ENCODE peak calls at places on chromosomes 7 and 10, in nine cellular contexts. J is IMR-90, R is ovary, T is PC-3, H is foreskin fibroblast, Y is AG04449, W is testis, O is H1, M is lower leg skin. Q is an unnamed sample.

GRCh38 chr10:58608356-58608755 is 95.7 kb downstream of the BICC1 start:
- DNase-seq in J (peak), R (no peak), T (no peak), H (peak), Y (no peak), W (no peak), O (no peak), M (no peak), Q (no peak)

GRCh38 chr10:95818663-95819062 is 62.7 kb downstream of the ENTPD1 start:
- DNase-seq in J (peak), R (no peak), T (peak), H (peak), Y (peak), W (no peak), O (no peak), M (no peak), Q (peak)

GRCh38 chr10:21675157-21675796 is 141.2 kb downstream of the MLLT10 start:
- DNase-seq in J (peak), R (no peak), T (peak), H (peak), Y (no peak), W (no peak), O (no peak), M (no peak), Q (peak)

GRCh38 chr10:80685355-80685754 is 147.7 kb downstream of the SH2D4B start:
- DNase-seq in J (no peak), R (no peak), T (no peak), H (no peak), Y (no peak), W (no peak), O (no peak), M (no peak), Q (no peak)

GRCh38 chr10:4704034-4704545 is 121.9 kb upstream of the AKR1E2 start:
- DNase-seq in J (peak), R (no peak), T (peak), H (peak), Y (peak), W (no peak), O (no peak), M (peak), Q (peak)

GRCh38 chr10:25441270-25441669 is 266.5 kb downstream of the GPR158 start:
- DNase-seq in J (no peak), R (no peak), T (no peak), H (no peak), Y (no peak), W (no peak), O (no peak), M (no peak), Q (no peak)

GRCh38 chr7:112205348-112206237 is 606 bp downstream of the DOCK4 start:
- DNase-seq in J (peak), R (peak), T (peak), H (peak), Y (no peak), W (peak), O (no peak), M (peak), Q (peak)

GRCh38 chr7:99614495-99614894 is 2.3 kb upstream of the ZSCAN25 start:
- DNase-seq in J (no peak), R (no peak), T (no peak), H (no peak), Y (no peak), W (no peak), O (no peak), M (no peak), Q (no peak)

GRCh38 chr7:5678295-5679046 is 103.0 kb downstream of the RNF216 start:
- DNase-seq in J (no peak), R (peak), T (no peak), H (no peak), Y (no peak), W (no peak), O (no peak), M (no peak), Q (no peak)

GRCh38 chr10:18650618-18651017 is 769 bp downstream of the NSUN6 start:
- DNase-seq in J (no peak), R (no peak), T (no peak), H (no peak), Y (no peak), W (no peak), O (no peak), M (no peak), Q (peak)
- H3K4me3 ChIP-seq in J (peak), R (peak), T (peak), H (peak), Y (peak), W (peak), O (peak), M (peak), Q (peak)

GRCh38 chr7:7321681-7322080 is 139.3 kb downstream of the C1GALT1 start:
- DNase-seq in J (no peak), R (no peak), T (peak), H (no peak), Y (no peak), W (no peak), O (no peak), M (no peak), Q (peak)

GRCh38 chr7:7327423-7327822 is 145.1 kb downstream of the C1GALT1 start:
- DNase-seq in J (no peak), R (no peak), T (no peak), H (no peak), Y (no peak), W (no peak), O (no peak), M (no peak), Q (peak)

GRCh38 chr7:7324698-7325097 is 142.4 kb downstream of the C1GALT1 start:
- DNase-seq in J (no peak), R (no peak), T (no peak), H (no peak), Y (no peak), W (no peak), O (no peak), M (no peak), Q (peak)

GRCh38 chr7:7323352-7323751 is 141.0 kb downstream of the C1GALT1 start:
- DNase-seq in J (no peak), R (no peak), T (peak), H (no peak), Y (no peak), W (no peak), O (no peak), M (no peak), Q (no peak)

GRCh38 chr7:7323921-7324320 is 141.6 kb downstream of the C1GALT1 start:
- DNase-seq in J (no peak), R (no peak), T (no peak), H (no peak), Y (no peak), W (no peak), O (no peak), M (no peak), Q (no peak)
- H3K4me3 ChIP-seq in J (no peak), R (no peak), T (no peak), H (no peak), Y (no peak), W (no peak), O (no peak), M (no peak), Q (no peak)

DNA sequence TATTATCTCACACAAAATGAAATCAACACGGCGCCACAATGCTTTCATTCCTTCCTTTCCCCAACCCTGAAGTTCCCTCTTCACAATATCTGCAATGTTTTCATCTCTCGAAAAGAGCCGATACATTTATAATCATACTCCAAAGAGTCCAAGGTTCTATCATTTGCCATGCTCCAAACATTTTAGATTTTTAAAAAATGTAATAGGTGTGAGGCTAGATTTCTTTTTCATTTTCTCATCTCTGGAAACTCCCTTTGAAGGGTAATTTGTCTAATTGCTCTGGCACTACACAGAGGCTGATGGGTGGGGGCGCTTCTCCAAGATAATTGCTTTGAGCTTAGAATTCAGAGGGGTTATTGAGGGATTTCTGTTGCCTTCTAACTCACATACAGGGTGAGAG is 4.9 kb downstream of the DLX5 start:
- DNase-seq in J (no peak), R (no peak), T (no peak), H (no peak), Y (no peak), W (no peak), O (no peak), M (no peak), Q (no peak)
- H3K4me3 ChIP-seq in J (no peak), R (no peak), T (no peak), H (no peak), Y (no peak), W (no peak), O (no peak), M (no peak), Q (no peak)

DNA sequence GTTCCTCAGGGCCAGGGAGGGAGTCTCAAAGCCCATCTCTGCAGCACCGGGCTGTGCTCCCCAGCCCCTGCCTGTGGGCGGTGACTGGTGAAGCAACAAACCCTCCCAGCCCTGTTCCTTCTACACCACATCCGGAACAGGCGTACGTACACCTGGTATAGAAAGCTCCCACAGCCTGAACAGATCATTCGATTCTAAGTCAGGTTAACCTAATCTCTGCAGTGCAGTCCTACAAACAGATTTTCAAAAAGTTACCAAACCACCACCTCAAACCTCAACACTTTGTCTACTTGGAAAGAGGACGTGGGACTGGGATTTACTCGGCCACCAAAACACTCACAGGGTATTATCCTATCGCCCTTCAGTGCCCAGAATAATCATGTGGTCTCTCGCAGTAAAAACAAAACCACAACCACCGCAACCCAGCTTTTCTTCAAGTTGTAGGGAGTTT is 238.4 kb downstream of the DIP2C start:
- DNase-seq in J (no peak), R (no peak), T (no peak), H (no peak), Y (no peak), W (no peak), O (no peak), M (no peak), Q (no peak)
- H3K4me3 ChIP-seq in J (no peak), R (no peak), T (no peak), H (no peak), Y (no peak), W (no peak), O (no peak), M (no peak), Q (no peak)

GRCh38 chr7:30115709-30116297 is 19.0 kb upstream of the MTURN start:
- DNase-seq in J (no peak), R (no peak), T (no peak), H (no peak), Y (no peak), W (no peak), O (no peak), M (no peak), Q (no peak)

GRCh38 chr7:30119890-30120577 is 14.8 kb upstream of the MTURN start:
- DNase-seq in J (no peak), R (no peak), T (no peak), H (no peak), Y (no peak), W (no peak), O (no peak), M (no peak), Q (no peak)

GRCh38 chr7:30114536-30115258 is 20.1 kb upstream of the MTURN start:
- DNase-seq in J (no peak), R (no peak), T (no peak), H (no peak), Y (no peak), W (no peak), O (no peak), M (no peak), Q (no peak)

GRCh38 chr7:30116771-30117170 is 18.0 kb upstream of the MTURN start:
- DNase-seq in J (no peak), R (no peak), T (no peak), H (peak), Y (no peak), W (no peak), O (no peak), M (no peak), Q (no peak)

GRCh38 chr7:30117886-30118285 is 16.9 kb upstream of the MTURN start:
- DNase-seq in J (no peak), R (no peak), T (no peak), H (no peak), Y (no peak), W (no peak), O (no peak), M (no peak), Q (no peak)
- H3K4me3 ChIP-seq in J (no peak), R (no peak), T (no peak), H (no peak), Y (no peak), W (no peak), O (no peak), M (no peak), Q (no peak)

GRCh38 chr10:12214093-12214492 is 18.1 kb downstream of the CDC123 start:
- DNase-seq in J (no peak), R (no peak), T (no peak), H (no peak), Y (no peak), W (no peak), O (no peak), M (no peak), Q (no peak)

GRCh38 chr10:12212454-12212853 is 16.5 kb downstream of the CDC123 start:
- DNase-seq in J (no peak), R (no peak), T (no peak), H (no peak), Y (no peak), W (no peak), O (no peak), M (no peak), Q (no peak)

GRCh38 chr10:12214763-12215218 is 18.8 kb downstream of the CDC123 start:
- DNase-seq in J (peak), R (no peak), T (peak), H (peak), Y (no peak), W (peak), O (no peak), M (peak), Q (peak)
- H3K4me3 ChIP-seq in J (no peak), R (no peak), T (no peak), H (no peak), Y (no peak), W (no peak), O (no peak), M (no peak), Q (no peak)